ENCODE peak calls at places on chromosomes 2 and 18, in four cellular contexts. H, Z, A and E are unnamed samples.

GRCh38 chr2:181787310-181788048 is 104.1 kb upstream of the ITPRID2 start:
- DNase-seq in H (no peak), Z (no peak), A (no peak), E (no peak)

GRCh38 chr2:3639653-3640052 is 18.3 kb upstream of the ALLC start:
- DNase-seq in H (no peak), Z (no peak), A (no peak), E (no peak)

GRCh38 chr2:69180974-69181373 is 168.0 kb downstream of the ANTXR1 start:
- DNase-seq in H (peak), Z (no peak), A (no peak), E (no peak)

GRCh38 chr18:46152436-46152807 is 48.2 kb downstream of the HAUS1 start:
- DNase-seq in H (no peak), Z (no peak), A (peak), E (peak)

GRCh38 chr2:240962371-240963064 is 35.9 kb upstream of the SNED1 start:
- DNase-seq in H (peak), Z (no peak), A (peak), E (no peak)

GRCh38 chr18:26510337-26510736 is 38.0 kb downstream of the KCTD1 start:
- DNase-seq in H (no peak), Z (no peak), A (no peak), E (no peak)

GRCh38 chr2:159211447-159212396 is 74.8 kb downstream of the WDSUB1 start:
- DNase-seq in H (peak), Z (no peak), A (peak), E (no peak)

GRCh38 chr18:3877678-3878077 is 427.7 kb downstream of the TGIF1 start:
- DNase-seq in H (no peak), Z (no peak), A (no peak), E (no peak)

GRCh38 chr2:120754067-120754960 is 18.6 kb downstream of the GLI2 start:
- DNase-seq in H (no peak), Z (no peak), A (no peak), E (no peak)

GRCh38 chr2:73175663-73176204 is 26.6 kb upstream of the NOTO start:
- DNase-seq in H (peak), Z (no peak), A (peak), E (peak)

GRCh38 chr18:76822510-76823165 is at the start of gene ZNF236:
- DNase-seq in H (peak), Z (peak), A (peak), E (no peak)

GRCh38 chr2:152167070-152167469 is 8.5 kb downstream of the STAM2 start:
- DNase-seq in H (no peak), Z (no peak), A (no peak), E (no peak)

GRCh38 chr2:239917128-239917956 is 107.8 kb downstream of the NDUFA10 start:
- DNase-seq in H (no peak), Z (no peak), A (no peak), E (peak)

GRCh38 chr2:224268441-224268840 is 133.5 kb downstream of the FAM124B start:
- DNase-seq in H (peak), Z (peak), A (peak), E (peak)

GRCh38 chr2:64327510-64328414 is 126.2 kb upstream of the LGALSL start:
- DNase-seq in H (no peak), Z (no peak), A (peak), E (no peak)

GRCh38 chr2:144464730-144465129 is 55.2 kb downstream of the ZEB2 start:
- DNase-seq in H (no peak), Z (no peak), A (no peak), E (no peak)

GRCh38 chr18:25327631-25328030 is 24.3 kb downstream of the ZNF521 start:
- DNase-seq in H (no peak), Z (no peak), A (no peak), E (no peak)

GRCh38 chr2:183348492-183348891 is 224.2 kb downstream of the NUP35 start:
- DNase-seq in H (no peak), Z (no peak), A (no peak), E (no peak)

GRCh38 chr18:1488957-1489356 is 584.3 kb downstream of the ADCYAP1 start:
- DNase-seq in H (no peak), Z (no peak), A (no peak), E (no peak)

GRCh38 chr2:240459401-240460242 is 24.2 kb downstream of the GPC1 start:
- DNase-seq in H (no peak), Z (no peak), A (no peak), E (no peak)

DNA sequence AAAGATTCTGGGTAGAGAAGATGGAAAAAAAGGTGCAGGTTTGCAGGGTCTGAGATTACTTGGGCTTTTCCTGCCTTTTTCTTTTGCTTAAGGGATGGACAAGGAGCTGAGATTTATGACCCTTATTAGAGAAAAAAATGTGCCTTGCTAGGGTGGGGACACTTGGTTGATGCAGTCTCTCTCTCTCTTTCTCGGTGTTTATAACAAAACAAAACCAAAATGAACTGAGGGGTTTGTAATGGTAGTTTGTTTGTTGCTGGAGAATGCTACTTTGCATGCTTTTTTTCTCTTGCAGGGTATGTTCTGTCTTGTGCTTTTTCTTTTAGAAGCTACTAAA is 300 bp downstream of the ZNF532 start:
- DNase-seq in H (no peak), Z (no peak), A (no peak), E (no peak)
- H3K4me3 ChIP-seq in H (no peak), Z (peak), A (peak), E (peak)

GRCh38 chr18:59905686-59906091 is 5.9 kb downstream of the PMAIP1 start:
- DNase-seq in H (no peak), Z (no peak), A (no peak), E (no peak)

GRCh38 chr18:59904051-59904601 is 4.3 kb downstream of the PMAIP1 start:
- DNase-seq in H (no peak), Z (no peak), A (no peak), E (no peak)

GRCh38 chr18:59900222-59901128 is 679 bp downstream of the PMAIP1 start:
- DNase-seq in H (no peak), Z (no peak), A (peak), E (peak)

GRCh38 chr18:59902180-59902992 is 2.6 kb downstream of the PMAIP1 start:
- DNase-seq in H (no peak), Z (no peak), A (peak), E (no peak)

DNA sequence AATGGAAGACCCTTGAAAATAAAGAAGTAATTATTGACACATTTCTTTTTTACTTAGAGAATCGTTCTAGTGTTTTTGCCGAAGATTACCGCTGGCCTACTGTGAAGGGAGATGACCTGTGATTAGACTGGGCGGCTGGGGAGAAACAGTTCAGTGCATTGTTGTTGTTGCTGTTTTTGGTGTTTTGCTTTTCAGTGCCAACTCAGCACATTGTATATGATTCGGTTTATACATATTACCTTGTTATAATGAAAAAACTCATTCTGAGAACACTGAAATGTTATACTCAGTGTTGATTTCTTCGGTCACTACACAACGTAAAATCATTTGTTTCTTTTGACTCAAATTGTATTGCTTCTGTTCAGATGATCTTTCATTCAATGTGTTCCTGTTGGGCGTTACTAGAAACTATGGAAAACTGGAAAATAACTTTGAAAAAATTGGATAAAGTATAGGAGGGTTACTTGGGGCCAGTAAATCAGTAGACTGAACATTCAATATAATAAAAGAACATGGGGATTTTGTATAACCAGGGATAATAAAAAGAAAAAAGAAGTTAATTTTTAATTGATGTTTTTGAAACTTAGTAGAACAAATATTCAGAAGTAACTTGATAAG is 3.3 kb downstream of the PMAIP1 start:
- DNase-seq in H (no peak), Z (no peak), A (no peak), E (no peak)
- H3K4me3 ChIP-seq in H (no peak), Z (peak), A (no peak), E (no peak)

GRCh38 chr18:63140038-63140450 is 179.5 kb downstream of the BCL2 start:
- DNase-seq in H (no peak), Z (no peak), A (no peak), E (no peak)

GRCh38 chr18:63142502-63143045 is 177.0 kb downstream of the BCL2 start:
- DNase-seq in H (no peak), Z (no peak), A (no peak), E (no peak)

GRCh38 chr18:63143246-63143847 is 176.2 kb downstream of the BCL2 start:
- DNase-seq in H (no peak), Z (no peak), A (no peak), E (no peak)

GRCh38 chr18:63141777-63142176 is 177.8 kb downstream of the BCL2 start:
- DNase-seq in H (no peak), Z (no peak), A (no peak), E (no peak)

GRCh38 chr18:63140997-63141776 is 178.4 kb downstream of the BCL2 start:
- DNase-seq in H (no peak), Z (no peak), A (no peak), E (no peak)
- H3K4me3 ChIP-seq in H (no peak), Z (no peak), A (no peak), E (no peak)

GRCh38 chr2:235864746-235865535 is 303.2 kb downstream of the GBX2 start:
- DNase-seq in H (no peak), Z (no peak), A (peak), E (no peak)
- H3K4me3 ChIP-seq in H (no peak), Z (no peak), A (no peak), E (peak)

GRCh38 chr2:217417536-217417935 is 557.7 kb upstream of the TNP1 start:
- DNase-seq in H (no peak), Z (no peak), A (no peak), E (no peak)

GRCh38 chr2:217420868-217421267 is 561.0 kb upstream of the TNP1 start:
- DNase-seq in H (no peak), Z (no peak), A (no peak), E (no peak)

GRCh38 chr2:217418544-217418943 is 558.7 kb upstream of the TNP1 start:
- DNase-seq in H (no peak), Z (no peak), A (no peak), E (no peak)

GRCh38 chr2:217418090-217418489 is 558.2 kb upstream of the TNP1 start:
- DNase-seq in H (no peak), Z (peak), A (no peak), E (peak)

GRCh38 chr2:217419075-217419671 is 559.3 kb upstream of the TNP1 start:
- DNase-seq in H (no peak), Z (no peak), A (no peak), E (no peak)
- H3K4me3 ChIP-seq in H (no peak), Z (no peak), A (no peak), E (no peak)